ENCODE peak calls at places on chromosome 15, in nine cellular contexts. One of them, this sample, is unnamed.

GRCh38 chr15:39267685-39268084 is 313.2 kb upstream of the THBS1 start:
- DNase-seq in mesothelial cell of epicardium: no peak
- DNase-seq in sciatic nerve: no peak
- DNase-seq in astrocyte of the spinal cord: no peak
- DNase-seq in heart right ventricle: no peak
- DNase-seq in stimulated activated CD4-positive, alpha-beta T cell treated with anti-CD3 and anti-CD28 coated beads, Interleukin-15, amount 100 ng/mL, for 1 hour: no peak
- DNase-seq in NCI-H1694 treated with DMSO at 0.1 percent for 48 hours: no peak
- DNase-seq in activated T-cell treated with anti-CD3 and anti-CD28 coated beads, Interleukin-2, amount 50 U/mL, for 1 hour: no peak
- DNase-seq in activated gamma-delta T cell treated with Interleukin-2 at 50 U/mL for 16 hours: no peak
- DNase-seq in this sample: no peak

GRCh38 chr15:76056931-76057330 is 2.9 kb upstream of the TMEM266 start:
- DNase-seq in activated T-cell treated with anti-CD3 and anti-CD28 coated beads, Interleukin-2, amount 50 U/mL, for 1 hour: no peak
- DNase-seq in astrocyte of the spinal cord: no peak
- DNase-seq in activated gamma-delta T cell treated with Interleukin-2 at 50 U/mL for 16 hours: no peak
- DNase-seq in stimulated activated CD4-positive, alpha-beta T cell treated with anti-CD3 and anti-CD28 coated beads, Interleukin-15, amount 100 ng/mL, for 1 hour: no peak
- DNase-seq in sciatic nerve: no peak
- DNase-seq in mesothelial cell of epicardium: no peak
- DNase-seq in heart right ventricle: no peak
- DNase-seq in NCI-H1694 treated with DMSO at 0.1 percent for 48 hours: no peak
- DNase-seq in this sample: no peak

GRCh38 chr15:83436513-83437158 is 10.5 kb upstream of the SH3GL3 start:
- DNase-seq in sciatic nerve: no peak
- DNase-seq in activated gamma-delta T cell treated with Interleukin-2 at 50 U/mL for 16 hours: no peak
- DNase-seq in NCI-H1694 treated with DMSO at 0.1 percent for 48 hours: peak
- DNase-seq in heart right ventricle: no peak
- DNase-seq in mesothelial cell of epicardium: no peak
- DNase-seq in activated T-cell treated with anti-CD3 and anti-CD28 coated beads, Interleukin-2, amount 50 U/mL, for 1 hour: no peak
- DNase-seq in stimulated activated CD4-positive, alpha-beta T cell treated with anti-CD3 and anti-CD28 coated beads, Interleukin-15, amount 100 ng/mL, for 1 hour: no peak
- DNase-seq in astrocyte of the spinal cord: peak
- DNase-seq in this sample: peak

GRCh38 chr15:78167227-78167888 is 18.2 kb downstream of the IDH3A start:
- DNase-seq in heart right ventricle: no peak
- DNase-seq in activated T-cell treated with anti-CD3 and anti-CD28 coated beads, Interleukin-2, amount 50 U/mL, for 1 hour: no peak
- DNase-seq in astrocyte of the spinal cord: no peak
- DNase-seq in NCI-H1694 treated with DMSO at 0.1 percent for 48 hours: no peak
- DNase-seq in activated gamma-delta T cell treated with Interleukin-2 at 50 U/mL for 16 hours: no peak
- DNase-seq in mesothelial cell of epicardium: no peak
- DNase-seq in stimulated activated CD4-positive, alpha-beta T cell treated with anti-CD3 and anti-CD28 coated beads, Interleukin-15, amount 100 ng/mL, for 1 hour: no peak
- DNase-seq in sciatic nerve: no peak
- DNase-seq in this sample: no peak

GRCh38 chr15:34699968-34700640 is 54.7 kb downstream of the GJD2 start:
- DNase-seq in sciatic nerve: no peak
- DNase-seq in stimulated activated CD4-positive, alpha-beta T cell treated with anti-CD3 and anti-CD28 coated beads, Interleukin-15, amount 100 ng/mL, for 1 hour: no peak
- DNase-seq in astrocyte of the spinal cord: no peak
- DNase-seq in activated T-cell treated with anti-CD3 and anti-CD28 coated beads, Interleukin-2, amount 50 U/mL, for 1 hour: no peak
- DNase-seq in heart right ventricle: no peak
- DNase-seq in activated gamma-delta T cell treated with Interleukin-2 at 50 U/mL for 16 hours: no peak
- DNase-seq in mesothelial cell of epicardium: no peak
- DNase-seq in NCI-H1694 treated with DMSO at 0.1 percent for 48 hours: no peak
- DNase-seq in this sample: no peak

GRCh38 chr15:68054658-68055223 is 626 bp downstream of the PIAS1 start:
- DNase-seq in NCI-H1694 treated with DMSO at 0.1 percent for 48 hours: peak
- DNase-seq in mesothelial cell of epicardium: peak
- DNase-seq in activated T-cell treated with anti-CD3 and anti-CD28 coated beads, Interleukin-2, amount 50 U/mL, for 1 hour: no peak
- DNase-seq in sciatic nerve: peak
- DNase-seq in astrocyte of the spinal cord: peak
- DNase-seq in activated gamma-delta T cell treated with Interleukin-2 at 50 U/mL for 16 hours: peak
- DNase-seq in heart right ventricle: peak
- DNase-seq in stimulated activated CD4-positive, alpha-beta T cell treated with anti-CD3 and anti-CD28 coated beads, Interleukin-15, amount 100 ng/mL, for 1 hour: no peak
- DNase-seq in this sample: peak

GRCh38 chr15:55827204-55827603 is 84.3 kb upstream of the PRTG start:
- DNase-seq in activated T-cell treated with anti-CD3 and anti-CD28 coated beads, Interleukin-2, amount 50 U/mL, for 1 hour: no peak
- DNase-seq in sciatic nerve: no peak
- DNase-seq in activated gamma-delta T cell treated with Interleukin-2 at 50 U/mL for 16 hours: no peak
- DNase-seq in mesothelial cell of epicardium: no peak
- DNase-seq in heart right ventricle: no peak
- DNase-seq in stimulated activated CD4-positive, alpha-beta T cell treated with anti-CD3 and anti-CD28 coated beads, Interleukin-15, amount 100 ng/mL, for 1 hour: no peak
- DNase-seq in astrocyte of the spinal cord: no peak
- DNase-seq in NCI-H1694 treated with DMSO at 0.1 percent for 48 hours: no peak
- DNase-seq in this sample: no peak

GRCh38 chr15:95495033-95495541 is 835.4 kb upstream of the NR2F2 start:
- DNase-seq in heart right ventricle: peak
- DNase-seq in NCI-H1694 treated with DMSO at 0.1 percent for 48 hours: no peak
- DNase-seq in sciatic nerve: peak
- DNase-seq in astrocyte of the spinal cord: no peak
- DNase-seq in activated T-cell treated with anti-CD3 and anti-CD28 coated beads, Interleukin-2, amount 50 U/mL, for 1 hour: no peak
- DNase-seq in stimulated activated CD4-positive, alpha-beta T cell treated with anti-CD3 and anti-CD28 coated beads, Interleukin-15, amount 100 ng/mL, for 1 hour: no peak
- DNase-seq in mesothelial cell of epicardium: no peak
- DNase-seq in activated gamma-delta T cell treated with Interleukin-2 at 50 U/mL for 16 hours: no peak
- DNase-seq in this sample: no peak

GRCh38 chr15:45790325-45790943 is 155.6 kb downstream of the SQOR start:
- DNase-seq in astrocyte of the spinal cord: no peak
- DNase-seq in NCI-H1694 treated with DMSO at 0.1 percent for 48 hours: peak
- DNase-seq in activated gamma-delta T cell treated with Interleukin-2 at 50 U/mL for 16 hours: no peak
- DNase-seq in heart right ventricle: no peak
- DNase-seq in sciatic nerve: no peak
- DNase-seq in activated T-cell treated with anti-CD3 and anti-CD28 coated beads, Interleukin-2, amount 50 U/mL, for 1 hour: no peak
- DNase-seq in mesothelial cell of epicardium: no peak
- DNase-seq in stimulated activated CD4-positive, alpha-beta T cell treated with anti-CD3 and anti-CD28 coated beads, Interleukin-15, amount 100 ng/mL, for 1 hour: no peak
- DNase-seq in this sample: peak

GRCh38 chr15:67458449-67458848 is 62.5 kb upstream of the C15orf61 start:
- DNase-seq in NCI-H1694 treated with DMSO at 0.1 percent for 48 hours: no peak
- DNase-seq in sciatic nerve: no peak
- DNase-seq in activated gamma-delta T cell treated with Interleukin-2 at 50 U/mL for 16 hours: no peak
- DNase-seq in heart right ventricle: no peak
- DNase-seq in activated T-cell treated with anti-CD3 and anti-CD28 coated beads, Interleukin-2, amount 50 U/mL, for 1 hour: no peak
- DNase-seq in mesothelial cell of epicardium: no peak
- DNase-seq in astrocyte of the spinal cord: no peak
- DNase-seq in stimulated activated CD4-positive, alpha-beta T cell treated with anti-CD3 and anti-CD28 coated beads, Interleukin-15, amount 100 ng/mL, for 1 hour: no peak
- DNase-seq in this sample: no peak

GRCh38 chr15:82132116-82132515 is 86.3 kb upstream of the MEX3B start:
- DNase-seq in stimulated activated CD4-positive, alpha-beta T cell treated with anti-CD3 and anti-CD28 coated beads, Interleukin-15, amount 100 ng/mL, for 1 hour: no peak
- DNase-seq in activated T-cell treated with anti-CD3 and anti-CD28 coated beads, Interleukin-2, amount 50 U/mL, for 1 hour: no peak
- DNase-seq in activated gamma-delta T cell treated with Interleukin-2 at 50 U/mL for 16 hours: no peak
- DNase-seq in astrocyte of the spinal cord: peak
- DNase-seq in mesothelial cell of epicardium: no peak
- DNase-seq in heart right ventricle: no peak
- DNase-seq in sciatic nerve: no peak
- DNase-seq in NCI-H1694 treated with DMSO at 0.1 percent for 48 hours: no peak
- DNase-seq in this sample: no peak

GRCh38 chr15:66743703-66744536 is 41.9 kb downstream of the SMAD6 start:
- DNase-seq in mesothelial cell of epicardium: no peak
- DNase-seq in activated T-cell treated with anti-CD3 and anti-CD28 coated beads, Interleukin-2, amount 50 U/mL, for 1 hour: no peak
- DNase-seq in sciatic nerve: no peak
- DNase-seq in stimulated activated CD4-positive, alpha-beta T cell treated with anti-CD3 and anti-CD28 coated beads, Interleukin-15, amount 100 ng/mL, for 1 hour: no peak
- DNase-seq in activated gamma-delta T cell treated with Interleukin-2 at 50 U/mL for 16 hours: no peak
- DNase-seq in heart right ventricle: no peak
- DNase-seq in NCI-H1694 treated with DMSO at 0.1 percent for 48 hours: no peak
- DNase-seq in astrocyte of the spinal cord: no peak
- DNase-seq in this sample: no peak

GRCh38 chr15:45855210-45855906 is 220.5 kb downstream of the SQOR start:
- DNase-seq in sciatic nerve: no peak
- DNase-seq in stimulated activated CD4-positive, alpha-beta T cell treated with anti-CD3 and anti-CD28 coated beads, Interleukin-15, amount 100 ng/mL, for 1 hour: no peak
- DNase-seq in mesothelial cell of epicardium: no peak
- DNase-seq in activated gamma-delta T cell treated with Interleukin-2 at 50 U/mL for 16 hours: no peak
- DNase-seq in astrocyte of the spinal cord: no peak
- DNase-seq in activated T-cell treated with anti-CD3 and anti-CD28 coated beads, Interleukin-2, amount 50 U/mL, for 1 hour: no peak
- DNase-seq in heart right ventricle: no peak
- DNase-seq in NCI-H1694 treated with DMSO at 0.1 percent for 48 hours: no peak
- DNase-seq in this sample: no peak

GRCh38 chr15:71125831-71126453 is 10.7 kb downstream of the THSD4 start:
- DNase-seq in mesothelial cell of epicardium: no peak
- DNase-seq in heart right ventricle: no peak
- DNase-seq in astrocyte of the spinal cord: no peak
- DNase-seq in activated T-cell treated with anti-CD3 and anti-CD28 coated beads, Interleukin-2, amount 50 U/mL, for 1 hour: no peak
- DNase-seq in stimulated activated CD4-positive, alpha-beta T cell treated with anti-CD3 and anti-CD28 coated beads, Interleukin-15, amount 100 ng/mL, for 1 hour: no peak
- DNase-seq in activated gamma-delta T cell treated with Interleukin-2 at 50 U/mL for 16 hours: no peak
- DNase-seq in NCI-H1694 treated with DMSO at 0.1 percent for 48 hours: no peak
- DNase-seq in sciatic nerve: no peak
- DNase-seq in this sample: no peak

GRCh38 chr15:79294075-79294474 is 11.6 kb downstream of the ANKRD34C start:
- DNase-seq in mesothelial cell of epicardium: no peak
- DNase-seq in heart right ventricle: no peak
- DNase-seq in activated gamma-delta T cell treated with Interleukin-2 at 50 U/mL for 16 hours: no peak
- DNase-seq in sciatic nerve: no peak
- DNase-seq in activated T-cell treated with anti-CD3 and anti-CD28 coated beads, Interleukin-2, amount 50 U/mL, for 1 hour: no peak
- DNase-seq in NCI-H1694 treated with DMSO at 0.1 percent for 48 hours: no peak
- DNase-seq in stimulated activated CD4-positive, alpha-beta T cell treated with anti-CD3 and anti-CD28 coated beads, Interleukin-15, amount 100 ng/mL, for 1 hour: no peak
- DNase-seq in astrocyte of the spinal cord: no peak
- DNase-seq in this sample: no peak

GRCh38 chr15:59873873-59874272 is 130.2 kb upstream of the FOXB1 start:
- DNase-seq in sciatic nerve: no peak
- DNase-seq in heart right ventricle: no peak
- DNase-seq in activated gamma-delta T cell treated with Interleukin-2 at 50 U/mL for 16 hours: no peak
- DNase-seq in mesothelial cell of epicardium: no peak
- DNase-seq in NCI-H1694 treated with DMSO at 0.1 percent for 48 hours: no peak
- DNase-seq in astrocyte of the spinal cord: no peak
- DNase-seq in activated T-cell treated with anti-CD3 and anti-CD28 coated beads, Interleukin-2, amount 50 U/mL, for 1 hour: no peak
- DNase-seq in stimulated activated CD4-positive, alpha-beta T cell treated with anti-CD3 and anti-CD28 coated beads, Interleukin-15, amount 100 ng/mL, for 1 hour: no peak
- DNase-seq in this sample: no peak

GRCh38 chr15:29688981-29689723 is 133.1 kb downstream of the TJP1 start:
- DNase-seq in activated gamma-delta T cell treated with Interleukin-2 at 50 U/mL for 16 hours: no peak
- DNase-seq in sciatic nerve: no peak
- DNase-seq in NCI-H1694 treated with DMSO at 0.1 percent for 48 hours: no peak
- DNase-seq in stimulated activated CD4-positive, alpha-beta T cell treated with anti-CD3 and anti-CD28 coated beads, Interleukin-15, amount 100 ng/mL, for 1 hour: no peak
- DNase-seq in astrocyte of the spinal cord: no peak
- DNase-seq in mesothelial cell of epicardium: no peak
- DNase-seq in heart right ventricle: no peak
- DNase-seq in activated T-cell treated with anti-CD3 and anti-CD28 coated beads, Interleukin-2, amount 50 U/mL, for 1 hour: no peak
- DNase-seq in this sample: no peak

GRCh38 chr15:77034620-77035467 is 36.1 kb downstream of the TSPAN3 start:
- DNase-seq in activated T-cell treated with anti-CD3 and anti-CD28 coated beads, Interleukin-2, amount 50 U/mL, for 1 hour: peak
- DNase-seq in activated gamma-delta T cell treated with Interleukin-2 at 50 U/mL for 16 hours: peak
- DNase-seq in stimulated activated CD4-positive, alpha-beta T cell treated with anti-CD3 and anti-CD28 coated beads, Interleukin-15, amount 100 ng/mL, for 1 hour: no peak
- DNase-seq in astrocyte of the spinal cord: no peak
- DNase-seq in sciatic nerve: peak
- DNase-seq in NCI-H1694 treated with DMSO at 0.1 percent for 48 hours: no peak
- DNase-seq in heart right ventricle: peak
- DNase-seq in mesothelial cell of epicardium: peak
- DNase-seq in this sample: no peak

GRCh38 chr15:68129072-68129471 is 75.0 kb downstream of the PIAS1 start:
- DNase-seq in activated T-cell treated with anti-CD3 and anti-CD28 coated beads, Interleukin-2, amount 50 U/mL, for 1 hour: no peak
- DNase-seq in stimulated activated CD4-positive, alpha-beta T cell treated with anti-CD3 and anti-CD28 coated beads, Interleukin-15, amount 100 ng/mL, for 1 hour: no peak
- DNase-seq in activated gamma-delta T cell treated with Interleukin-2 at 50 U/mL for 16 hours: no peak
- DNase-seq in mesothelial cell of epicardium: no peak
- DNase-seq in NCI-H1694 treated with DMSO at 0.1 percent for 48 hours: no peak
- DNase-seq in sciatic nerve: no peak
- DNase-seq in heart right ventricle: no peak
- DNase-seq in astrocyte of the spinal cord: no peak
- DNase-seq in this sample: no peak

GRCh38 chr15:44216958-44217357 is 21.9 kb upstream of the FRMD5 start:
- DNase-seq in NCI-H1694 treated with DMSO at 0.1 percent for 48 hours: no peak
- DNase-seq in sciatic nerve: no peak
- DNase-seq in astrocyte of the spinal cord: peak
- DNase-seq in heart right ventricle: no peak
- DNase-seq in mesothelial cell of epicardium: no peak
- DNase-seq in activated gamma-delta T cell treated with Interleukin-2 at 50 U/mL for 16 hours: no peak
- DNase-seq in stimulated activated CD4-positive, alpha-beta T cell treated with anti-CD3 and anti-CD28 coated beads, Interleukin-15, amount 100 ng/mL, for 1 hour: no peak
- DNase-seq in activated T-cell treated with anti-CD3 and anti-CD28 coated beads, Interleukin-2, amount 50 U/mL, for 1 hour: no peak
- DNase-seq in this sample: no peak

GRCh38 chr15:71091601-71092000 is 23.7 kb upstream of the THSD4 start:
- DNase-seq in mesothelial cell of epicardium: no peak
- DNase-seq in NCI-H1694 treated with DMSO at 0.1 percent for 48 hours: no peak
- DNase-seq in activated gamma-delta T cell treated with Interleukin-2 at 50 U/mL for 16 hours: no peak
- DNase-seq in activated T-cell treated with anti-CD3 and anti-CD28 coated beads, Interleukin-2, amount 50 U/mL, for 1 hour: no peak
- DNase-seq in stimulated activated CD4-positive, alpha-beta T cell treated with anti-CD3 and anti-CD28 coated beads, Interleukin-15, amount 100 ng/mL, for 1 hour: no peak
- DNase-seq in heart right ventricle: no peak
- DNase-seq in astrocyte of the spinal cord: no peak
- DNase-seq in sciatic nerve: no peak
- DNase-seq in this sample: no peak

GRCh38 chr15:40941528-40942336 is 11.5 kb upstream of the CHAC1 start:
- DNase-seq in sciatic nerve: peak
- DNase-seq in activated T-cell treated with anti-CD3 and anti-CD28 coated beads, Interleukin-2, amount 50 U/mL, for 1 hour: peak
- DNase-seq in mesothelial cell of epicardium: no peak
- DNase-seq in astrocyte of the spinal cord: peak
- DNase-seq in heart right ventricle: peak
- DNase-seq in NCI-H1694 treated with DMSO at 0.1 percent for 48 hours: peak
- DNase-seq in activated gamma-delta T cell treated with Interleukin-2 at 50 U/mL for 16 hours: peak
- DNase-seq in stimulated activated CD4-positive, alpha-beta T cell treated with anti-CD3 and anti-CD28 coated beads, Interleukin-15, amount 100 ng/mL, for 1 hour: peak
- DNase-seq in this sample: no peak

GRCh38 chr15:37104413-37105392 is 4.4 kb upstream of the MEIS2 start:
- DNase-seq in mesothelial cell of epicardium: no peak
- DNase-seq in stimulated activated CD4-positive, alpha-beta T cell treated with anti-CD3 and anti-CD28 coated beads, Interleukin-15, amount 100 ng/mL, for 1 hour: no peak
- DNase-seq in astrocyte of the spinal cord: no peak
- DNase-seq in NCI-H1694 treated with DMSO at 0.1 percent for 48 hours: no peak
- DNase-seq in activated gamma-delta T cell treated with Interleukin-2 at 50 U/mL for 16 hours: no peak
- DNase-seq in sciatic nerve: no peak
- DNase-seq in activated T-cell treated with anti-CD3 and anti-CD28 coated beads, Interleukin-2, amount 50 U/mL, for 1 hour: no peak
- DNase-seq in heart right ventricle: no peak
- DNase-seq in this sample: no peak

GRCh38 chr15:27126449-27126848 is 155.5 kb downstream of the GABRG3 start:
- DNase-seq in heart right ventricle: no peak
- DNase-seq in sciatic nerve: no peak
- DNase-seq in activated gamma-delta T cell treated with Interleukin-2 at 50 U/mL for 16 hours: no peak
- DNase-seq in stimulated activated CD4-positive, alpha-beta T cell treated with anti-CD3 and anti-CD28 coated beads, Interleukin-15, amount 100 ng/mL, for 1 hour: no peak
- DNase-seq in astrocyte of the spinal cord: no peak
- DNase-seq in mesothelial cell of epicardium: no peak
- DNase-seq in activated T-cell treated with anti-CD3 and anti-CD28 coated beads, Interleukin-2, amount 50 U/mL, for 1 hour: no peak
- DNase-seq in NCI-H1694 treated with DMSO at 0.1 percent for 48 hours: no peak
- DNase-seq in this sample: no peak

GRCh38 chr15:24956131-24956838 is 1.5 kb downstream of the SNRPN start:
- DNase-seq in astrocyte of the spinal cord: peak
- DNase-seq in activated T-cell treated with anti-CD3 and anti-CD28 coated beads, Interleukin-2, amount 50 U/mL, for 1 hour: peak
- DNase-seq in stimulated activated CD4-positive, alpha-beta T cell treated with anti-CD3 and anti-CD28 coated beads, Interleukin-15, amount 100 ng/mL, for 1 hour: peak
- DNase-seq in activated gamma-delta T cell treated with Interleukin-2 at 50 U/mL for 16 hours: peak
- DNase-seq in sciatic nerve: peak
- DNase-seq in mesothelial cell of epicardium: peak
- DNase-seq in NCI-H1694 treated with DMSO at 0.1 percent for 48 hours: peak
- DNase-seq in heart right ventricle: peak
- DNase-seq in this sample: peak

GRCh38 chr15:56913670-56914069 is 4.8 kb upstream of the TCF12 start:
- DNase-seq in sciatic nerve: no peak
- DNase-seq in activated gamma-delta T cell treated with Interleukin-2 at 50 U/mL for 16 hours: no peak
- DNase-seq in mesothelial cell of epicardium: no peak
- DNase-seq in NCI-H1694 treated with DMSO at 0.1 percent for 48 hours: no peak
- DNase-seq in astrocyte of the spinal cord: peak
- DNase-seq in heart right ventricle: no peak
- DNase-seq in stimulated activated CD4-positive, alpha-beta T cell treated with anti-CD3 and anti-CD28 coated beads, Interleukin-15, amount 100 ng/mL, for 1 hour: no peak
- DNase-seq in activated T-cell treated with anti-CD3 and anti-CD28 coated beads, Interleukin-2, amount 50 U/mL, for 1 hour: no peak
- DNase-seq in this sample: no peak

GRCh38 chr15:76815421-76815820 is 89.7 kb downstream of the SCAPER start:
- DNase-seq in stimulated activated CD4-positive, alpha-beta T cell treated with anti-CD3 and anti-CD28 coated beads, Interleukin-15, amount 100 ng/mL, for 1 hour: no peak
- DNase-seq in heart right ventricle: no peak
- DNase-seq in NCI-H1694 treated with DMSO at 0.1 percent for 48 hours: no peak
- DNase-seq in activated T-cell treated with anti-CD3 and anti-CD28 coated beads, Interleukin-2, amount 50 U/mL, for 1 hour: no peak
- DNase-seq in activated gamma-delta T cell treated with Interleukin-2 at 50 U/mL for 16 hours: no peak
- DNase-seq in sciatic nerve: no peak
- DNase-seq in astrocyte of the spinal cord: no peak
- DNase-seq in mesothelial cell of epicardium: no peak
- DNase-seq in this sample: no peak

GRCh38 chr15:36291501-36291900 is 287.9 kb upstream of the CDIN1 start:
- DNase-seq in astrocyte of the spinal cord: no peak
- DNase-seq in heart right ventricle: no peak
- DNase-seq in NCI-H1694 treated with DMSO at 0.1 percent for 48 hours: no peak
- DNase-seq in mesothelial cell of epicardium: no peak
- DNase-seq in activated T-cell treated with anti-CD3 and anti-CD28 coated beads, Interleukin-2, amount 50 U/mL, for 1 hour: no peak
- DNase-seq in activated gamma-delta T cell treated with Interleukin-2 at 50 U/mL for 16 hours: no peak
- DNase-seq in stimulated activated CD4-positive, alpha-beta T cell treated with anti-CD3 and anti-CD28 coated beads, Interleukin-15, amount 100 ng/mL, for 1 hour: no peak
- DNase-seq in sciatic nerve: no peak
- DNase-seq in this sample: no peak

GRCh38 chr15:101288905-101289513 is 6.0 kb downstream of the SNRPA1 start:
- DNase-seq in sciatic nerve: peak
- DNase-seq in heart right ventricle: no peak
- DNase-seq in NCI-H1694 treated with DMSO at 0.1 percent for 48 hours: peak
- DNase-seq in astrocyte of the spinal cord: no peak
- DNase-seq in mesothelial cell of epicardium: no peak
- DNase-seq in stimulated activated CD4-positive, alpha-beta T cell treated with anti-CD3 and anti-CD28 coated beads, Interleukin-15, amount 100 ng/mL, for 1 hour: no peak
- DNase-seq in activated T-cell treated with anti-CD3 and anti-CD28 coated beads, Interleukin-2, amount 50 U/mL, for 1 hour: no peak
- DNase-seq in activated gamma-delta T cell treated with Interleukin-2 at 50 U/mL for 16 hours: no peak
- DNase-seq in this sample: no peak

GRCh38 chr15:73750441-73750840 is 2.7 kb downstream of the INSYN1 start:
- DNase-seq in astrocyte of the spinal cord: no peak
- DNase-seq in activated gamma-delta T cell treated with Interleukin-2 at 50 U/mL for 16 hours: no peak
- DNase-seq in stimulated activated CD4-positive, alpha-beta T cell treated with anti-CD3 and anti-CD28 coated beads, Interleukin-15, amount 100 ng/mL, for 1 hour: no peak
- DNase-seq in NCI-H1694 treated with DMSO at 0.1 percent for 48 hours: no peak
- DNase-seq in mesothelial cell of epicardium: no peak
- DNase-seq in sciatic nerve: no peak
- DNase-seq in heart right ventricle: no peak
- DNase-seq in activated T-cell treated with anti-CD3 and anti-CD28 coated beads, Interleukin-2, amount 50 U/mL, for 1 hour: no peak
- DNase-seq in this sample: no peak

GRCh38 chr15:74209997-74210573 is 7.5 kb upstream of the STRA6 start:
- DNase-seq in sciatic nerve: no peak
- DNase-seq in activated T-cell treated with anti-CD3 and anti-CD28 coated beads, Interleukin-2, amount 50 U/mL, for 1 hour: no peak
- DNase-seq in activated gamma-delta T cell treated with Interleukin-2 at 50 U/mL for 16 hours: no peak
- DNase-seq in heart right ventricle: no peak
- DNase-seq in stimulated activated CD4-positive, alpha-beta T cell treated with anti-CD3 and anti-CD28 coated beads, Interleukin-15, amount 100 ng/mL, for 1 hour: no peak
- DNase-seq in mesothelial cell of epicardium: no peak
- DNase-seq in NCI-H1694 treated with DMSO at 0.1 percent for 48 hours: no peak
- DNase-seq in astrocyte of the spinal cord: peak
- DNase-seq in this sample: peak

This sample was measured in NCI-H446.